ENCODE peak calls at places on chromosomes 13 and 19, in seven cellular contexts. K is aorta, G is NCI-H2081, F is CD14-positive monocyte, U is cardiac fibroblast, L is astrocyte, E is GM12892. D is an unnamed sample.

GRCh38 chr19:5128932-5129389 is 160.0 kb downstream of the KDM4B start:
- DNase-seq in K (no peak), G (no peak), F (no peak), U (no peak), L (no peak), E (no peak), D (peak; percentile 16)

GRCh38 chr13:102170295-102170694 is 231.6 kb downstream of the FGF14 start:
- DNase-seq in K (no peak), G (no peak), F (no peak), U (no peak), L (no peak), E (no peak), D (no peak)

GRCh38 chr13:41008349-41008980 is 10.7 kb downstream of the ELF1 start:
- DNase-seq in K (no peak), G (no peak), F (no peak), U (peak; percentile 89), L (peak; percentile 47), E (no peak), D (peak; percentile 91)

GRCh38 chr13:26480246-26480855 is 77.1 kb upstream of the WASF3 start:
- DNase-seq in K (no peak), G (no peak), F (no peak), U (peak; percentile 56), L (peak; percentile 34), E (no peak), D (peak; percentile 59)

GRCh38 chr19:1811472-1811894 is 593 bp downstream of the ATP8B3 start:
- DNase-seq in K (peak; percentile 93), G (no peak), F (peak; percentile 72), U (peak; percentile 75), L (peak; percentile 34), E (no peak), D (peak; percentile 16)

GRCh38 chr13:59360108-59360507 is 803.6 kb downstream of the DIAPH3 start:
- DNase-seq in K (no peak), G (no peak), F (no peak), U (peak; percentile 33), L (no peak), E (no peak), D (no peak)

GRCh38 chr19:41224632-41225031 is 5.6 kb downstream of the AXL start:
- DNase-seq in K (no peak), G (no peak), F (no peak), U (no peak), L (no peak), E (no peak), D (no peak)

GRCh38 chr13:33472446-33472845 is 186.9 kb upstream of the STARD13 start:
- DNase-seq in K (no peak), G (no peak), F (no peak), U (no peak), L (peak; percentile 45), E (no peak), D (no peak)

GRCh38 chr19:18699403-18700054 is 16.0 kb downstream of the CRTC1 start:
- DNase-seq in K (no peak), G (no peak), F (no peak), U (no peak), L (no peak), E (no peak), D (no peak)

GRCh38 chr19:46731007-46731501 is 14.1 kb upstream of the PRKD2 start:
- DNase-seq in K (no peak), G (no peak), F (peak; percentile 92), U (peak; percentile 94), L (peak; percentile 96), E (no peak), D (peak; percentile 98)

GRCh38 chr13:80473695-80474094 is 132.8 kb upstream of the SPRY2 start:
- DNase-seq in K (no peak), G (no peak), F (no peak), U (peak; percentile 88), L (peak; percentile 24), E (no peak), D (peak; percentile 92)

GRCh38 chr19:289651-290538 is 1.3 kb downstream of the PLPP2 start:
- DNase-seq in K (peak; percentile 61), G (peak; percentile 88), F (no peak), U (peak; percentile 58), L (peak; percentile 24), E (no peak), D (peak; percentile 43)

GRCh38 chr19:38538793-38539528 is 78.8 kb downstream of the MAP4K1 start:
- DNase-seq in K (no peak), G (no peak), F (no peak), U (no peak), L (no peak), E (no peak), D (no peak)

GRCh38 chr13:106756446-106756845 is 188.5 kb upstream of the ARGLU1 start:
- DNase-seq in K (no peak), G (no peak), F (no peak), U (no peak), L (no peak), E (no peak), D (no peak)

GRCh38 chr19:15249912-15250634 is 17.8 kb upstream of the EPHX3 start:
- DNase-seq in K (peak; percentile 92), G (no peak), F (no peak), U (peak; percentile 92), L (peak; percentile 88), E (no peak), D (peak; percentile 92)

GRCh38 chr13:67377919-67378318 is 147.8 kb upstream of the PCDH9 start:
- DNase-seq in K (no peak), G (no peak), F (no peak), U (no peak), L (no peak), E (no peak), D (no peak)

GRCh38 chr13:29746167-29746677 is 104.2 kb downstream of the UBL3 start:
- DNase-seq in K (no peak), G (no peak), F (no peak), U (no peak), L (no peak), E (no peak), D (no peak)

GRCh38 chr19:34145741-34146202 is 26.5 kb upstream of the LSM14A start:
- DNase-seq in K (no peak), G (peak; percentile 33), F (peak; percentile 61), U (peak; percentile 73), L (peak; percentile 6), E (peak; percentile 33), D (peak; percentile 61)